ENCODE peak calls at places on chromosome 18, in four cellular contexts. K is fibroblast of villous mesenchyme; N is effector memory CD4-positive, alpha-beta T cell; J is fibroblast of the conjunctiva. G is an unnamed sample.

GRCh38 chr18:48326901-48327675 is 82.1 kb downstream of the ZBTB7C start:
- DNase-seq in K (peak; percentile 52), N (no peak), J (no peak), G (peak; percentile 76)

GRCh38 chr18:39751926-39752325 is 2186.3 kb upstream of the CELF4 start:
- DNase-seq in K (no peak), N (no peak), J (no peak), G (peak; percentile 61)

GRCh38 chr18:2222270-2223185 is 348.8 kb downstream of the METTL4 start:
- DNase-seq in K (no peak), N (no peak), J (no peak), G (peak; percentile 73)

GRCh38 chr18:32930695-32931301 is 158.0 kb upstream of the KLHL14 start:
- DNase-seq in K (peak; percentile 36), N (no peak), J (peak; percentile 48), G (peak; percentile 66)

GRCh38 chr18:13265901-13266207 is 47.3 kb downstream of the LDLRAD4 start:
- DNase-seq in K (no peak), N (no peak), J (no peak), G (no peak)

GRCh38 chr18:616380-616995 is 19.7 kb downstream of the CLUL1 start:
- DNase-seq in K (peak; percentile 62), N (no peak), J (peak; percentile 49), G (peak; percentile 48)

GRCh38 chr18:49234984-49235383 is 225.5 kb downstream of the DYM start:
- DNase-seq in K (no peak), N (no peak), J (no peak), G (no peak)

GRCh38 chr18:34315953-34316352 is 91.2 kb upstream of the NOL4 start:
- DNase-seq in K (no peak), N (no peak), J (no peak), G (no peak)

GRCh38 chr18:58847383-58848071 is 17.1 kb upstream of the ZNF532 start:
- DNase-seq in K (no peak), N (no peak), J (no peak), G (no peak)

GRCh38 chr18:73954267-73954666 is 193.4 kb downstream of the FBXO15 start:
- DNase-seq in K (no peak), N (no peak), J (no peak), G (no peak)

GRCh38 chr18:34592961-34593382 is 117.1 kb upstream of the DTNA start:
- DNase-seq in K (peak; percentile 51), N (no peak), J (peak; percentile 33), G (peak; percentile 74)

GRCh38 chr18:60543646-60544045 is 171.1 kb upstream of the MC4R start:
- DNase-seq in K (no peak), N (no peak), J (no peak), G (peak; percentile 6)

GRCh38 chr18:29248856-29249255 is 1071.9 kb upstream of the CDH2 start:
- DNase-seq in K (no peak), N (no peak), J (no peak), G (no peak)